ENCODE peak calls at places on chromosomes 7 and 10, in four cellular contexts. F is nucleus accumbens; W is naive B cell; V is activated CD4-positive, CD25-positive, alpha-beta regulatory T cell. J is an unnamed sample.

GRCh38 chr10:96416643-96417042 is 57.8 kb upstream of the OPALIN start:
- DNase-seq in W (no peak), V (no peak), F (no peak), J (peak; percentile 14)

GRCh38 chr10:55146032-55146431 is 345.0 kb upstream of the PCDH15 start:
- DNase-seq in V (no peak), W (no peak), F (no peak), J (peak; percentile 82)

GRCh38 chr7:88291401-88292173 is 15.1 kb downstream of the STEAP4 start:
- DNase-seq in W (no peak), V (no peak), F (no peak), J (peak; percentile 77)

GRCh38 chr7:70051726-70052125 is 453.5 kb downstream of the AUTS2 start:
- DNase-seq in W (no peak), V (no peak), F (no peak), J (no peak)

GRCh38 chr10:128493811-128494210 is 367.6 kb upstream of the MKI67 start:
- DNase-seq in V (no peak), F (no peak), W (no peak), J (no peak)

GRCh38 chr10:112663181-112663879 is 216.3 kb downstream of the VTI1A start:
- DNase-seq in F (no peak), V (no peak), W (no peak), J (peak; percentile 79)

GRCh38 chr7:28170701-28171100 is 9.9 kb downstream of the JAZF1 start:
- DNase-seq in W (no peak), V (no peak), F (no peak), J (no peak)

GRCh38 chr7:142807855-142808460 is 37.2 kb downstream of the PRSS2 start:
- DNase-seq in F (no peak), W (no peak), V (no peak), J (no peak)

GRCh38 chr7:23277359-23277989 is 21.7 kb upstream of the MALSU1 start:
- DNase-seq in W (peak; percentile 61), V (no peak), F (no peak), J (peak; percentile 52)

GRCh38 chr10:46006219-46006618 is 24.2 kb downstream of the NCOA4 start:
- DNase-seq in V (no peak), W (no peak), F (no peak), J (peak; percentile 63)

GRCh38 chr7:108267615-108268014 is 137.5 kb upstream of the LAMB4 start:
- DNase-seq in W (no peak), F (no peak), V (no peak), J (no peak)

GRCh38 chr7:127840552-127840951 is 188.6 kb downstream of the SND1 start:
- DNase-seq in V (no peak), W (no peak), F (no peak), J (no peak)

GRCh38 chr7:130937016-130937415 is 203.0 kb upstream of the KLF14 start:
- DNase-seq in W (no peak), F (no peak), V (no peak), J (no peak)

GRCh38 chr10:114543456-114543855 is 114.6 kb downstream of the ABLIM1 start:
- DNase-seq in V (no peak), W (no peak), F (no peak), J (no peak)

GRCh38 chr7:5595545-5596045 is 172.0 kb upstream of the TNRC18 start:
- DNase-seq in F (no peak), V (no peak), W (no peak), J (peak; percentile 79)

GRCh38 chr10:49534670-49535381 is 4.1 kb downstream of the ERCC6 start:
- DNase-seq in V (no peak), F (no peak), W (no peak), J (peak; percentile 84)

GRCh38 chr10:6621536-6621935 is 41.5 kb upstream of the PRKCQ start:
- DNase-seq in W (no peak), F (no peak), V (no peak), J (peak; percentile 35)

GRCh38 chr7:157676001-157676400 is 339.2 kb downstream of the DNAJB6 start:
- DNase-seq in V (no peak), F (no peak), W (no peak), J (no peak)

GRCh38 chr10:32055478-32056135 is 618 bp downstream of the KIF5B start:
- DNase-seq in F (peak; percentile 48), V (peak; percentile 51), W (peak; percentile 73), J (peak; percentile 63)

GRCh38 chr7:114979388-114979787 is 57.5 kb downstream of the MDFIC start:
- DNase-seq in V (no peak), F (no peak), W (no peak), J (peak; percentile 41)

GRCh38 chr7:94423865-94424264 is 29.2 kb downstream of the COL1A2 start:
- DNase-seq in F (no peak), V (no peak), W (no peak), J (peak; percentile 70)

GRCh38 chr7:17941171-17941490 is 837 bp upstream of the SNX13 start:
- DNase-seq in V (no peak), W (peak; percentile 14), F (no peak), J (peak; percentile 16)

GRCh38 chr10:63236113-63236935 is 103.2 kb downstream of the NRBF2 start:
- DNase-seq in W (peak; percentile 33), F (no peak), V (no peak), J (peak; percentile 95)

GRCh38 chr10:88702848-88703597 is 3.0 kb upstream of the LIPK start:
- DNase-seq in F (no peak), W (no peak), V (no peak), J (no peak)

GRCh38 chr7:11239311-11239710 is 265.6 kb downstream of the PHF14 start:
- DNase-seq in F (no peak), V (no peak), W (no peak), J (peak; percentile 55)

GRCh38 chr7:5774136-5774535 is 7.3 kb downstream of the RNF216 start:
- DNase-seq in W (no peak), V (no peak), F (no peak), J (no peak)

GRCh38 chr7:38107486-38107893 is 70.6 kb upstream of the STARD3NL start:
- DNase-seq in W (peak; percentile 39), V (peak; percentile 7), F (no peak), J (peak; percentile 49)

GRCh38 chr7:73921623-73922528 is 60.9 kb downstream of the TMEM270 start:
- DNase-seq in V (no peak), W (no peak), F (no peak), J (no peak)

GRCh38 chr10:34078798-34079470 is 736.2 kb downstream of the PARD3 start:
- DNase-seq in V (no peak), W (no peak), F (no peak), J (peak; percentile 54)

GRCh38 chr10:59372543-59372942 is 10.2 kb upstream of the FAM13C start:
- DNase-seq in V (no peak), F (no peak), W (no peak), J (peak; percentile 35)

GRCh38 chr7:26188291-26188999 is 12.1 kb downstream of the HNRNPA2B1 start:
- DNase-seq in W (no peak), V (no peak), F (no peak), J (no peak)

GRCh38 chr7:136359333-136359903 is 382.3 kb upstream of the MTPN start:
- DNase-seq in F (no peak), V (no peak), W (peak; percentile 55), J (no peak)

GRCh38 chr7:155456772-155457543 is 971 bp upstream of the EN2 start:
- DNase-seq in W (no peak), F (peak; percentile 27), V (no peak), J (peak; percentile 45)

GRCh38 chr7:28957822-28958234 is 302 bp downstream of the TRIL start:
- DNase-seq in W (no peak), F (no peak), V (no peak), J (no peak)

GRCh38 chr10:105063796-105064195 is 422.7 kb downstream of the SORCS3 start:
- DNase-seq in F (no peak), V (no peak), W (no peak), J (peak; percentile 3)

GRCh38 chr7:128131115-128131514 is 99.9 kb upstream of the LRRC4 start:
- DNase-seq in V (no peak), W (no peak), F (no peak), J (no peak)

GRCh38 chr7:151632750-151633515 is 113.2 kb upstream of the RHEB start:
- DNase-seq in W (peak; percentile 83), F (no peak), V (peak; percentile 19), J (peak; percentile 35)

GRCh38 chr7:155233703-155234492 is 63.8 kb upstream of the INSIG1 start:
- DNase-seq in F (no peak), V (no peak), W (no peak), J (no peak)

GRCh38 chr7:150631866-150632864 is at the start of gene GIMAP6:
- DNase-seq in F (no peak), V (peak; percentile 17), W (no peak), J (no peak)